ENCODE peak calls at places on chromosome 21, in four cellular contexts. One of them, this sample, is unnamed.
A peak's percentile ranks its signal among the peaks of the same experiment; 100 is the strongest.

GRCh38 chr21:37530901-37531351 is 164.4 kb downstream of the DYRK1A start:
- DNase-seq in CD8-positive, alpha-beta memory T cell: no peak
- DNase-seq in HFF-Myc: no peak
- DNase-seq in skeletal muscle cell: no peak
- DNase-seq in this sample: no peak

GRCh38 chr21:37233551-37234146 is 33.5 kb downstream of the VPS26C start:
- DNase-seq in CD8-positive, alpha-beta memory T cell: no peak
- DNase-seq in HFF-Myc: no peak
- DNase-seq in skeletal muscle cell: no peak
- DNase-seq in this sample: no peak

GRCh38 chr21:28459193-28459592 is 533.5 kb downstream of the LTN1 start:
- DNase-seq in skeletal muscle cell: no peak
- DNase-seq in CD8-positive, alpha-beta memory T cell: no peak
- DNase-seq in HFF-Myc: no peak
- DNase-seq in this sample: no peak

GRCh38 chr21:42781150-42781980 is 98.0 kb downstream of the WDR4 start:
- DNase-seq in skeletal muscle cell: no peak
- DNase-seq in HFF-Myc: no peak
- DNase-seq in CD8-positive, alpha-beta memory T cell: no peak
- DNase-seq in this sample: no peak

GRCh38 chr21:32819702-32820101 is 48.1 kb upstream of the PAXBP1 start:
- DNase-seq in HFF-Myc: peak; percentile 90
- DNase-seq in CD8-positive, alpha-beta memory T cell: no peak
- DNase-seq in skeletal muscle cell: peak; percentile 67
- DNase-seq in this sample: peak; percentile 62

GRCh38 chr21:37130971-37131370 is 57.9 kb downstream of the TTC3 start:
- DNase-seq in skeletal muscle cell: no peak
- DNase-seq in HFF-Myc: no peak
- DNase-seq in CD8-positive, alpha-beta memory T cell: no peak
- DNase-seq in this sample: no peak

GRCh38 chr21:42677339-42678117 is 24.1 kb downstream of the PDE9A start:
- DNase-seq in skeletal muscle cell: peak; percentile 56
- DNase-seq in CD8-positive, alpha-beta memory T cell: no peak
- DNase-seq in HFF-Myc: peak; percentile 4
- DNase-seq in this sample: peak; percentile 84

GRCh38 chr21:37219766-37220432 is 47.2 kb downstream of the VPS26C start:
- DNase-seq in CD8-positive, alpha-beta memory T cell: no peak
- DNase-seq in skeletal muscle cell: no peak
- DNase-seq in HFF-Myc: no peak
- DNase-seq in this sample: no peak

GRCh38 chr21:36839123-36839522 is 127.3 kb downstream of the HLCS start:
- DNase-seq in CD8-positive, alpha-beta memory T cell: no peak
- DNase-seq in skeletal muscle cell: peak; percentile 34
- DNase-seq in HFF-Myc: no peak
- DNase-seq in this sample: peak; percentile 68

GRCh38 chr21:46215436-46216131 is 13.0 kb downstream of the LSS start:
- DNase-seq in skeletal muscle cell: no peak
- DNase-seq in HFF-Myc: no peak
- DNase-seq in CD8-positive, alpha-beta memory T cell: no peak
- DNase-seq in this sample: no peak

GRCh38 chr21:37711294-37711844 is 204.9 kb downstream of the KCNJ6 start:
- DNase-seq in skeletal muscle cell: no peak
- DNase-seq in CD8-positive, alpha-beta memory T cell: no peak
- DNase-seq in HFF-Myc: no peak
- DNase-seq in this sample: no peak

GRCh38 chr21:16071082-16071481 is 341.3 kb downstream of the USP25 start:
- DNase-seq in HFF-Myc: no peak
- DNase-seq in CD8-positive, alpha-beta memory T cell: no peak
- DNase-seq in skeletal muscle cell: no peak
- DNase-seq in this sample: peak; percentile 64

GRCh38 chr21:33856893-33857527 is 58.6 kb downstream of the ATP5PO start:
- DNase-seq in CD8-positive, alpha-beta memory T cell: no peak
- DNase-seq in skeletal muscle cell: no peak
- DNase-seq in HFF-Myc: no peak
- DNase-seq in this sample: no peak

GRCh38 chr21:36747815-36748381 is 49.0 kb downstream of the SIM2 start:
- DNase-seq in HFF-Myc: no peak
- DNase-seq in skeletal muscle cell: no peak
- DNase-seq in CD8-positive, alpha-beta memory T cell: no peak
- DNase-seq in this sample: no peak

GRCh38 chr21:27759091-27759659 is 792.3 kb upstream of the ADAMTS5 start:
- DNase-seq in HFF-Myc: no peak
- DNase-seq in skeletal muscle cell: no peak
- DNase-seq in CD8-positive, alpha-beta memory T cell: no peak
- DNase-seq in this sample: no peak

GRCh38 chr21:38228115-38228514 is 28.7 kb upstream of the KCNJ15 start:
- DNase-seq in skeletal muscle cell: no peak
- DNase-seq in CD8-positive, alpha-beta memory T cell: no peak
- DNase-seq in HFF-Myc: no peak
- DNase-seq in this sample: no peak

GRCh38 chr21:42581676-42582371 is 68.2 kb downstream of the SLC37A1 start:
- DNase-seq in CD8-positive, alpha-beta memory T cell: no peak
- DNase-seq in HFF-Myc: no peak
- DNase-seq in skeletal muscle cell: no peak
- DNase-seq in this sample: no peak

GRCh38 chr21:17402885-17403477 is 109.9 kb upstream of the CXADR start:
- DNase-seq in skeletal muscle cell: peak; percentile 9
- DNase-seq in HFF-Myc: peak; percentile 40
- DNase-seq in CD8-positive, alpha-beta memory T cell: no peak
- DNase-seq in this sample: no peak

GRCh38 chr21:15761508-15762100 is 31.8 kb downstream of the USP25 start:
- DNase-seq in CD8-positive, alpha-beta memory T cell: no peak
- DNase-seq in skeletal muscle cell: no peak
- DNase-seq in HFF-Myc: no peak
- DNase-seq in this sample: no peak

GRCh38 chr21:39728341-39728740 is 16.6 kb upstream of the IGSF5 start:
- DNase-seq in HFF-Myc: no peak
- DNase-seq in skeletal muscle cell: no peak
- DNase-seq in CD8-positive, alpha-beta memory T cell: no peak
- DNase-seq in this sample: no peak

GRCh38 chr21:15754640-15755039 is 24.9 kb downstream of the USP25 start:
- DNase-seq in skeletal muscle cell: no peak
- DNase-seq in CD8-positive, alpha-beta memory T cell: no peak
- DNase-seq in HFF-Myc: no peak
- DNase-seq in this sample: peak; percentile 65

GRCh38 chr21:31634993-31635392 is 24.5 kb upstream of the SOD1 start:
- DNase-seq in CD8-positive, alpha-beta memory T cell: no peak
- DNase-seq in skeletal muscle cell: no peak
- DNase-seq in HFF-Myc: no peak
- DNase-seq in this sample: no peak

GRCh38 chr21:40053007-40053406 is 185.8 kb downstream of the PCP4 start:
- DNase-seq in CD8-positive, alpha-beta memory T cell: no peak
- DNase-seq in HFF-Myc: no peak
- DNase-seq in skeletal muscle cell: no peak
- DNase-seq in this sample: peak; percentile 43

GRCh38 chr21:14900058-14900457 is 164.7 kb downstream of the NRIP1 start:
- DNase-seq in skeletal muscle cell: no peak
- DNase-seq in HFF-Myc: no peak
- DNase-seq in CD8-positive, alpha-beta memory T cell: no peak
- DNase-seq in this sample: peak; percentile 54

GRCh38 chr21:44708866-44709425 is 2.4 kb downstream of the TSPEAR start:
- DNase-seq in skeletal muscle cell: no peak
- DNase-seq in HFF-Myc: no peak
- DNase-seq in CD8-positive, alpha-beta memory T cell: no peak
- DNase-seq in this sample: no peak
- H3K4me3 ChIP-seq in skeletal muscle cell: no peak overlapping the region
- H3K4me3 ChIP-seq in HFF-Myc: no peak overlapping the region
- H3K4me3 ChIP-seq in CD8-positive, alpha-beta memory T cell: no peak overlapping the region
- H3K4me3 ChIP-seq in this sample: no peak overlapping the region

GRCh38 chr21:44332965-44333364 is 6.2 kb downstream of the CFAP410 start:
- DNase-seq in skeletal muscle cell: no peak
- DNase-seq in CD8-positive, alpha-beta memory T cell: no peak
- DNase-seq in HFF-Myc: no peak
- DNase-seq in this sample: no peak
- H3K4me3 ChIP-seq in skeletal muscle cell: no peak overlapping the region
- H3K4me3 ChIP-seq in CD8-positive, alpha-beta memory T cell: no peak overlapping the region
- H3K4me3 ChIP-seq in HFF-Myc: no peak overlapping the region
- H3K4me3 ChIP-seq in this sample: no peak overlapping the region

GRCh38 chr21:41169701-41170100 is 1.7 kb downstream of the BACE2 start:
- DNase-seq in CD8-positive, alpha-beta memory T cell: no peak
- DNase-seq in skeletal muscle cell: no peak
- DNase-seq in HFF-Myc: no peak
- DNase-seq in this sample: no peak
- H3K4me3 ChIP-seq in CD8-positive, alpha-beta memory T cell: no peak overlapping the region
- H3K4me3 ChIP-seq in skeletal muscle cell: no peak overlapping the region
- H3K4me3 ChIP-seq in HFF-Myc: peak overlapping the region; percentile 76
- H3K4me3 ChIP-seq in this sample: no peak overlapping the region

GRCh38 chr21:34890724-34891609 is 158.1 kb downstream of the RUNX1 start:
- DNase-seq in HFF-Myc: no peak
- DNase-seq in CD8-positive, alpha-beta memory T cell: no peak
- DNase-seq in skeletal muscle cell: no peak
- DNase-seq in this sample: peak; percentile 74
- H3K4me3 ChIP-seq in HFF-Myc: peak overlapping the region; percentile 64
- H3K4me3 ChIP-seq in CD8-positive, alpha-beta memory T cell: no peak overlapping the region
- H3K4me3 ChIP-seq in skeletal muscle cell: peak overlapping the region; percentile 88
- H3K4me3 ChIP-seq in this sample: peak overlapping the region; percentile 43

This sample was measured in astrocyte of the spinal cord.